ENCODE peak calls at places on chromosomes 3 and 15, in eight cellular contexts. G is epithelial cell of prostate; X is uterus; H is tibial artery; V is NCI-H524; R is psoas muscle; S is activated T-cell treated with anti-CD3 and anti-CD28 coated beads, Interleukin-2, amount 50 U/mL, for 72 hours; U is gastrocnemius medialis. J is an unnamed sample.

GRCh38 chr15:68559342-68560310 is 19.2 kb upstream of the CORO2B start:
- DNase-seq in G (no peak), X (peak), H (peak), V (peak), R (peak), S (peak), U (peak), J (peak)

GRCh38 chr3:13012228-13012691 is 61.0 kb downstream of the IQSEC1 start:
- DNase-seq in G (no peak), X (no peak), H (peak), V (no peak), R (peak), S (peak), U (peak), J (peak)

GRCh38 chr3:120418866-120419490 is 31.8 kb downstream of the FSTL1 start:
- DNase-seq in G (peak), X (no peak), H (no peak), V (peak), R (no peak), S (peak), U (peak), J (no peak)

GRCh38 chr3:9067352-9067975 is 104.2 kb upstream of the RAD18 start:
- DNase-seq in G (no peak), X (peak), H (no peak), V (no peak), R (no peak), S (peak), U (peak), J (peak)

GRCh38 chr3:130892759-130893239 is 1.1 kb upstream of the ATP2C1 start:
- DNase-seq in G (no peak), X (peak), H (peak), V (peak), R (no peak), S (peak), U (peak), J (no peak)

GRCh38 chr3:129526121-129526900 is 2.1 kb upstream of the RHO start:
- DNase-seq in G (no peak), X (no peak), H (no peak), V (no peak), R (no peak), S (no peak), U (no peak), J (no peak)

GRCh38 chr15:39266882-39267281 is 314.0 kb upstream of the THBS1 start:
- DNase-seq in G (no peak), X (no peak), H (no peak), V (no peak), R (no peak), S (no peak), U (no peak), J (no peak)

GRCh38 chr15:67531379-67532059 is 10.6 kb downstream of the C15orf61 start:
- DNase-seq in G (peak), X (no peak), H (no peak), V (no peak), R (no peak), S (no peak), U (no peak), J (no peak)

GRCh38 chr3:71493372-71493771 is 90.2 kb downstream of the FOXP1 start:
- DNase-seq in G (no peak), X (no peak), H (no peak), V (no peak), R (no peak), S (no peak), U (no peak), J (no peak)

GRCh38 chr3:169171739-169172138 is 491.8 kb downstream of the MECOM start:
- DNase-seq in G (no peak), X (no peak), H (no peak), V (no peak), R (no peak), S (no peak), U (no peak), J (no peak)

GRCh38 chr3:37163262-37164020 is 10.9 kb downstream of the LRRFIP2 start:
- DNase-seq in G (no peak), X (no peak), H (no peak), V (no peak), R (no peak), S (peak), U (no peak), J (no peak)

GRCh38 chr3:116399701-116400261 is 45.5 kb downstream of the LSAMP start:
- DNase-seq in G (no peak), X (no peak), H (no peak), V (no peak), R (no peak), S (no peak), U (no peak), J (no peak)

GRCh38 chr3:126061301-126062032 is 22.5 kb downstream of the SLC41A3 start:
- DNase-seq in G (no peak), X (no peak), H (no peak), V (no peak), R (no peak), S (no peak), U (no peak), J (no peak)

GRCh38 chr15:66936864-66937245 is 128.5 kb upstream of the SMAD3 start:
- DNase-seq in G (no peak), X (no peak), H (no peak), V (no peak), R (no peak), S (no peak), U (no peak), J (no peak)

GRCh38 chr3:124793054-124793740 is 62.9 kb downstream of the UMPS start:
- DNase-seq in G (peak), X (no peak), H (no peak), V (no peak), R (no peak), S (no peak), U (no peak), J (no peak)

GRCh38 chr3:65751123-65751700 is 287.5 kb downstream of the MAGI1 start:
- DNase-seq in G (no peak), X (peak), H (no peak), V (peak), R (no peak), S (no peak), U (no peak), J (no peak)

GRCh38 chr3:55726501-55726775 is 239.3 kb upstream of the WNT5A start:
- DNase-seq in G (no peak), X (no peak), H (no peak), V (no peak), R (no peak), S (no peak), U (no peak), J (no peak)

GRCh38 chr15:101810905-101811304 is 1.1 kb upstream of the OR4F15 start:
- DNase-seq in G (no peak), X (no peak), H (no peak), V (no peak), R (no peak), S (no peak), U (no peak), J (no peak)

GRCh38 chr3:29561651-29562050 is 280.8 kb downstream of the RBMS3 start:
- DNase-seq in G (no peak), X (no peak), H (no peak), V (no peak), R (no peak), S (no peak), U (no peak), J (no peak)

GRCh38 chr3:52237659-52238172 is 1.2 kb downstream of the TWF2 start:
- DNase-seq in G (no peak), X (peak), H (peak), V (no peak), R (peak), S (no peak), U (peak), J (peak)

GRCh38 chr3:54087581-54088410 is 34.6 kb upstream of the CACNA2D3 start:
- DNase-seq in G (no peak), X (no peak), H (no peak), V (no peak), R (peak), S (no peak), U (no peak), J (no peak)

GRCh38 chr15:59335197-59335786 is 37.4 kb downstream of the MYO1E start:
- DNase-seq in G (no peak), X (no peak), H (no peak), V (no peak), R (no peak), S (no peak), U (no peak), J (no peak)

GRCh38 chr3:62186967-62187366 is 186.4 kb downstream of the FEZF2 start:
- DNase-seq in G (no peak), X (no peak), H (no peak), V (no peak), R (no peak), S (no peak), U (no peak), J (no peak)

GRCh38 chr3:195883160-195883559 is 25.2 kb downstream of the TNK2 start:
- DNase-seq in G (no peak), X (no peak), H (no peak), V (no peak), R (peak), S (no peak), U (no peak), J (no peak)